ENCODE peak calls at places on chromosomes 1 and 21, in eight cellular contexts. T is left ventricle myocardium inferior, C is body of pancreas, D is choroid plexus epithelial cell, Y is lower lobe of right lung, N is cardiac muscle cell, Q is MM.1S, S is psoas muscle. J is an unnamed sample.

GRCh38 chr1:154847891-154848290 is 22.2 kb downstream of the KCNN3 start:
- DNase-seq in Y (no peak), C (peak; percentile 39), N (peak; percentile 45), D (no peak), T (no peak), S (peak; percentile 33), Q (no peak), J (no peak)

GRCh38 chr1:240492832-240493440 is 119.0 kb downstream of the GREM2 start:
- DNase-seq in C (peak; percentile 24), N (peak; percentile 57), Q (no peak), S (peak; percentile 21), T (no peak), Y (peak; percentile 54), D (peak; percentile 41), J (peak; percentile 65)

GRCh38 chr1:156815851-156816536 is 654 bp downstream of the SH2D2A start:
- DNase-seq in Y (no peak), N (no peak), Q (no peak), D (no peak), T (no peak), S (no peak), C (no peak), J (no peak)

GRCh38 chr21:21860888-21861287 is 862.7 kb downstream of the NCAM2 start:
- DNase-seq in Q (no peak), N (peak; percentile 24), D (peak; percentile 66), T (no peak), Y (no peak), S (no peak), C (no peak), J (peak; percentile 53)

GRCh38 chr1:7570311-7570710 is 200.8 kb upstream of the VAMP3 start:
- DNase-seq in N (no peak), C (no peak), Y (peak; percentile 44), Q (no peak), S (no peak), D (no peak), T (no peak), J (no peak)

GRCh38 chr1:22204989-22205913 is 62.4 kb upstream of the WNT4 start:
- DNase-seq in Y (peak; percentile 65), S (no peak), D (peak; percentile 23), N (peak; percentile 14), T (no peak), Q (no peak), C (peak; percentile 79), J (no peak)

GRCh38 chr1:58358311-58358710 is 188.2 kb downstream of the OMA1 start:
- DNase-seq in C (no peak), N (peak; percentile 1), T (no peak), D (peak; percentile 32), Y (no peak), S (no peak), Q (no peak), J (peak; percentile 1)

GRCh38 chr1:160961419-160961818 is 6.8 kb upstream of the ITLN2 start:
- DNase-seq in N (no peak), T (no peak), D (no peak), C (no peak), Y (no peak), Q (no peak), S (no peak), J (no peak)

GRCh38 chr1:43632135-43632670 is 17.7 kb upstream of the KDM4A start:
- DNase-seq in Q (no peak), T (no peak), Y (no peak), D (no peak), C (no peak), N (no peak), S (no peak), J (no peak)

GRCh38 chr1:228274452-228275153 is 66.8 kb downstream of the OBSCN start:
- DNase-seq in S (no peak), D (no peak), C (no peak), Y (peak; percentile 40), T (no peak), Q (no peak), N (no peak), J (no peak)

GRCh38 chr1:206723500-206724472 is 39.1 kb downstream of the MAPKAPK2 start:
- DNase-seq in S (peak; percentile 81), C (peak; percentile 71), Q (no peak), T (peak; percentile 40), Y (peak; percentile 83), N (peak; percentile 95), D (peak; percentile 87), J (peak; percentile 87)

GRCh38 chr1:210332719-210333398 is 4.2 kb downstream of the HHAT start:
- DNase-seq in Y (no peak), Q (peak; percentile 99), T (no peak), C (no peak), D (no peak), N (no peak), S (no peak), J (peak; percentile 53)

GRCh38 chr1:85275701-85276289 is 637 bp downstream of the BCL10 start:
- DNase-seq in C (no peak), D (peak; percentile 31), Y (no peak), Q (peak; percentile 34), T (no peak), N (no peak), S (no peak), J (no peak)

GRCh38 chr1:98468111-98468717 is 193.3 kb upstream of the SNX7 start:
- DNase-seq in Y (no peak), Q (peak; percentile 15), S (no peak), C (no peak), T (no peak), D (peak; percentile 89), N (peak; percentile 87), J (peak; percentile 83)

GRCh38 chr1:1085911-1086841 is 12.1 kb upstream of the RNF223 start:
- DNase-seq in N (no peak), T (no peak), Y (no peak), S (no peak), D (no peak), Q (no peak), C (no peak), J (no peak)

GRCh38 chr1:98920441-98921110 is 84.1 kb downstream of the PLPPR5 start:
- DNase-seq in T (no peak), Q (no peak), D (peak; percentile 43), N (peak; percentile 21), S (no peak), Y (no peak), C (no peak), J (peak; percentile 68)

GRCh38 chr1:152189657-152190442 is 30.8 kb upstream of the RPTN start:
- DNase-seq in N (peak; percentile 74), C (peak; percentile 55), Y (peak; percentile 74), D (peak; percentile 83), Q (peak; percentile 83), S (peak; percentile 44), T (peak; percentile 50), J (peak; percentile 68)

GRCh38 chr1:42043811-42044210 is 109.4 kb upstream of the GUCA2B start:
- DNase-seq in C (no peak), Y (no peak), S (no peak), N (no peak), Q (no peak), T (no peak), D (no peak), J (no peak)

GRCh38 chr21:41868062-41868710 is 11.0 kb downstream of the PRDM15 start:
- DNase-seq in C (no peak), S (no peak), N (no peak), Y (no peak), Q (peak; percentile 97), T (no peak), D (peak; percentile 34), J (peak; percentile 20)

DNA sequence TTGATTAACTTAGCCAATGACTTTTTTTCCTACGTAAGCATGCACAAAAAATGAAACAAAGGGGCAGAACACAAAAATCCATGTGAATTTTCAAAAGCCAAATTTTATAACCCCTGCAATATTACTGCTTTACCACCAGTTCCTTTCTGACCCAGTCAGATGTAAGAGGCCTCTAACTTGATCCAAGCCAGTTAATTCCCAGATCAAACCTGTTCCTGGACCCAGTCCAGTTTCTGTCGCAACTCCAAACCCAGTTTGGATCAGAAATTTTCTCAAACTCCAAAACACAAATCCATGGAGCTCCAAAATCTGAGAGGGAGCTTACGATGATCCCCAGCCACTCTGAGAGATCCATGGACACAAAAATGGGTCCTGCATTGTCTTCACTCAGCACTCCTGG is 7.8 kb upstream of the ZYG11A start:
- DNase-seq in D (no peak), S (no peak), N (peak; percentile 12), Y (no peak), T (no peak), C (no peak), Q (no peak), J (no peak)
- TF ChIP-seq CTCF in D (no peak), S (no peak), N (no peak), Y (no peak), T (no peak), C (no peak), Q (no peak), J (no peak)

GRCh38 chr1:14599173-14599754 is 779 bp downstream of the KAZN start:
- DNase-seq in D (no peak), N (no peak), Y (no peak), Q (no peak), C (no peak), S (peak; percentile 17), T (no peak), J (no peak)

GRCh38 chr1:14598007-14598497 is 433 bp upstream of the KAZN start:
- DNase-seq in D (no peak), Y (no peak), S (no peak), T (no peak), N (no peak), C (no peak), Q (no peak), J (no peak)

GRCh38 chr1:14597343-14598006 is 1.0 kb upstream of the KAZN start:
- DNase-seq in Q (no peak), N (peak; percentile 28), D (peak; percentile 15), S (no peak), C (no peak), Y (no peak), T (no peak), J (peak; percentile 26)

GRCh38 chr1:14599787-14600186 is 1.3 kb downstream of the KAZN start:
- DNase-seq in S (no peak), D (no peak), Q (no peak), C (no peak), Y (no peak), N (no peak), T (no peak), J (no peak)

GRCh38 chr1:14598498-14599172 is at the start of gene KAZN:
- DNase-seq in Y (peak; percentile 47), N (no peak), S (peak; percentile 33), T (peak; percentile 27), Q (no peak), C (peak; percentile 22), D (no peak), J (peak; percentile 5)
- H3K4me3 ChIP-seq in Y (peak within 1 kb of the TSS; percentile 51), N (peak within 1 kb of the TSS; percentile 80), S (peak within 1 kb of the TSS; percentile 47), T (peak within 1 kb of the TSS; percentile 61), Q (no peak within 1 kb of the TSS), C (peak within 1 kb of the TSS; percentile 10), D (peak within 1 kb of the TSS; percentile 11), J (peak within 1 kb of the TSS; percentile 40)

DNA sequence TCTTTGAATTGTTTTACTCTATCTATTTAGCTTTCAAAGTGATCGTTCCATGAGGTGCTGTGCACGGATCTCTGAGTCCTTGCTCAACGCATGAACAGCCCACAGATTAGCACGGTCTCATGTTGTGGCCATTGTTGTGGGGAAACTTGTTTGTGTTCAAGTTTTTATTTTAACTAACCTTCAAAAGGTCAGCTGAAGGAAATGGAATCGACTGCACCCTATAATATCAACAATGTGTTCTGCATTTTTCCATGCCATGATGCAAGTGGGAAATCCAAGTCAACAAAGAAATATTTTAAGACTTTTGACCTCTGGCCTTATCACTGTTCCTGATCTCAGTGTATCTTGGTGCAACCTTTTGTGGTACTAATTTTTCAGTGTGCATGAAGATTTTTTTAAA is 6.1 kb downstream of the SH2D1B start:
- DNase-seq in Y (no peak), S (no peak), T (no peak), N (no peak), D (peak; percentile 69), C (no peak), Q (no peak), J (no peak)
- TF ChIP-seq CTCF in Y (no peak), S (no peak), T (no peak), N (no peak), D (no peak), C (no peak), Q (no peak), J (no peak)

GRCh38 chr1:3612123-3612522 is 815 bp upstream of the MEGF6 start:
- DNase-seq in Y (no peak), C (no peak), T (no peak), S (no peak), N (no peak), Q (no peak), D (no peak), J (no peak)
- H3K4me3 ChIP-seq in Y (peak overlapping the region; percentile 61), C (no peak overlapping the region), T (peak overlapping the region; percentile 60), S (no peak overlapping the region), N (no peak overlapping the region), Q (no peak overlapping the region), D (no peak overlapping the region), J (no peak overlapping the region)

J was measured in astrocyte of the spinal cord.